ENCODE peak calls at places on chromosomes 16 and 17, in seven cellular contexts. K is T47D, L is HCT116, Q is GM12878, I is SK-N-SH, A is H1, X is HepG2. Y is an unnamed sample.

GRCh38 chr17:63035695-63036094 is 69.7 kb downstream of the TANC2 start:
- DNase-seq in Q (no peak), X (no peak), K (no peak), I (no peak), L (no peak), A (no peak), Y (no peak)

GRCh38 chr17:60524463-60525346 is 1.3 kb downstream of the APPBP2 start:
- DNase-seq in A (no peak), Q (no peak), K (no peak), L (no peak), I (peak; percentile 25), X (no peak), Y (no peak)

GRCh38 chr17:80422981-80423380 is 8.0 kb downstream of the ENDOV start:
- DNase-seq in I (peak; percentile 30), X (no peak), K (no peak), A (no peak), Q (no peak), L (no peak), Y (no peak)

GRCh38 chr16:4052801-4053662 is 63.2 kb downstream of the ADCY9 start:
- DNase-seq in A (no peak), X (no peak), K (no peak), I (no peak), Q (no peak), L (peak; percentile 15), Y (no peak)

GRCh38 chr17:50219345-50219744 is 17.9 kb upstream of the COL1A1 start:
- DNase-seq in I (no peak), A (no peak), L (no peak), K (no peak), X (peak; percentile 47), Q (no peak), Y (no peak)

GRCh38 chr17:73387746-73388577 is 76.2 kb upstream of the CDC42EP4 start:
- DNase-seq in Q (no peak), X (no peak), L (no peak), A (no peak), K (no peak), I (no peak), Y (no peak)

GRCh38 chr16:54286330-54287017 is at the start of gene IRX3:
- DNase-seq in L (peak; percentile 66), X (peak; percentile 91), I (peak; percentile 95), K (peak; percentile 87), A (peak; percentile 66), Q (no peak), Y (no peak)

GRCh38 chr17:2025220-2025621 is at the start of gene RTN4RL1:
- DNase-seq in I (peak; percentile 78), Q (no peak), L (peak; percentile 74), A (no peak), K (peak; percentile 80), X (no peak), Y (peak; percentile 87)

GRCh38 chr16:80754479-80754878 is 49.9 kb downstream of the CDYL2 start:
- DNase-seq in K (no peak), X (no peak), I (no peak), A (no peak), Q (no peak), L (no peak), Y (peak; percentile 15)

GRCh38 chr17:81097134-81097942 is 62.4 kb downstream of the BAIAP2 start:
- DNase-seq in L (peak; percentile 75), Q (no peak), A (peak; percentile 38), X (peak; percentile 65), I (peak; percentile 87), K (no peak), Y (peak; percentile 93)

GRCh38 chr16:716250-716607 is 1.3 kb downstream of the METRN start:
- DNase-seq in L (no peak), X (peak; percentile 80), K (no peak), I (peak; percentile 86), A (no peak), Q (no peak), Y (peak; percentile 45)

GRCh38 chr16:17149904-17150483 is 320.8 kb downstream of the XYLT1 start:
- DNase-seq in X (peak; percentile 30), L (no peak), A (no peak), I (no peak), Q (no peak), K (no peak), Y (no peak)

DNA sequence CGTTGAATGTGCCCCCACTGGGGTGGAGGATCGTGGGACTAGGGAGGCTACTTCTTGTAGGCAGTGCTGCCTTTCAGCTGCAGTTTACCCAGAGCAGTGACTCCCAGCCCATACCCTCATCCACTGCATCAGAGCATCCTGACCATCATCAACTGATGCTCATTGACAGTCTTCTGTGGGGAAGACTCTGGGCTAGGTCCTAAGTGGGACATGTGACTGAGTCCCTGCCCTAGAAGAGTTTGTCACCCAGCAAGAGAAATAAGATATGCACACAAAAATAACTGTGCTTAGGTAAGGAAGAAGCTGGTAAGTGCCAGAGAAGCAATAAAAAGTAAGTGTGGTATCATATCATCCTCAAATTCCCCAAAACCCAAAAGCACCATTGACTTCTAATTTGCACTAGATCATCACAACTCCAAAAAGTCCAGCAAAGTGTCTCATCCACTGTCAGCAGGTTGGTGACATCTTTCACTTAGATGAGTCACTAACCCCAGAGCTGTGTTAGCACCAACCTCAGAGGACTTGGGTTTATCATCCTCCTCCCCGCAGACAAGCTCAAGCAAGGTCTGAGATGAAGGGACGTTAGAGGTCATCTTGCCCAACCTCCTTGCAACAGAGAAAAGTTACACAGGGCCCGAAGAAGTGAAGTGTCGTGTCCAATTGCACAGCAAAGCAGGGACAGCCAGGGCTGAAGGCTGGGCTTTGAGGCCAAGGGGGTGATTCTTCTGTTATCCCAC is 99.0 kb downstream of the CCDC182 start:
- DNase-seq in A (no peak), L (no peak), X (no peak), K (no peak), Q (no peak), I (no peak), Y (no peak)
- TF ChIP-seq JUND in A (no peak), L (no peak), X (no peak), K (no peak), Q (no peak), I (no peak), Y (no peak)

GRCh38 chr16:74718140-74718539 is 17.5 kb upstream of the MLKL start:
- DNase-seq in K (no peak), Q (no peak), A (no peak), X (no peak), L (no peak), I (no peak), Y (no peak)

GRCh38 chr16:74720579-74720978 is 19.9 kb upstream of the MLKL start:
- DNase-seq in X (no peak), I (no peak), L (no peak), A (no peak), K (no peak), Q (no peak), Y (no peak)

GRCh38 chr16:74716355-74716754 is 15.7 kb upstream of the MLKL start:
- DNase-seq in Q (no peak), A (no peak), I (peak; percentile 10), X (no peak), K (no peak), L (no peak), Y (no peak)

GRCh38 chr16:74718741-74719610 is 18.3 kb upstream of the MLKL start:
- DNase-seq in L (no peak), K (no peak), Q (no peak), I (no peak), A (no peak), X (no peak), Y (no peak)

GRCh38 chr16:74717367-74717766 is 16.7 kb upstream of the MLKL start:
- DNase-seq in A (no peak), K (no peak), X (no peak), I (peak; percentile 11), Q (no peak), L (no peak), Y (no peak)
- TF ChIP-seq JUND in A (no peak), K (no peak), X (no peak), I (no peak), Q (no peak), L (no peak), Y (no peak)

GRCh38 chr17:48024149-48025039 is 13.2 kb downstream of the COPZ2 start:
- DNase-seq in X (no peak), Q (no peak), K (no peak), I (no peak), L (peak; percentile 74), A (no peak), Y (peak; percentile 61)
- TF ChIP-seq JUND in X (no peak), Q (no peak), K (no peak), I (no peak), L (no peak), A (no peak), Y (no peak)

GRCh38 chr16:88384222-88385111 is 1.7 kb downstream of the ZNF469 start:
- DNase-seq in K (no peak), A (no peak), Q (no peak), I (peak; percentile 60), X (no peak), L (no peak), Y (no peak)
- TF ChIP-seq JUND in K (no peak), A (no peak), Q (no peak), I (no peak), X (no peak), L (no peak), Y (no peak)

Y was measured in K562.